ENCODE peak calls at places on chromosomes 16 and 17, in four cellular contexts. One of them, this sample, is unnamed.

GRCh38 chr16:9125658-9126492 is 34.4 kb downstream of the HAPSTR1 start:
- DNase-seq in tibial nerve: no peak
- DNase-seq in epithelial cell of prostate: no peak
- DNase-seq in OCI-LY7: no peak
- DNase-seq in this sample: no peak

GRCh38 chr17:33892677-33893076 is 362.4 kb upstream of the CCL2 start:
- DNase-seq in tibial nerve: no peak
- DNase-seq in epithelial cell of prostate: no peak
- DNase-seq in OCI-LY7: no peak
- DNase-seq in this sample: no peak

GRCh38 chr16:79437764-79438728 is 162.5 kb downstream of the MAF start:
- DNase-seq in tibial nerve: no peak
- DNase-seq in epithelial cell of prostate: no peak
- DNase-seq in OCI-LY7: no peak
- DNase-seq in this sample: no peak

GRCh38 chr16:53022374-53022773 is 30.3 kb downstream of the CHD9NB start:
- DNase-seq in tibial nerve: no peak
- DNase-seq in epithelial cell of prostate: no peak
- DNase-seq in OCI-LY7: peak; percentile 25
- DNase-seq in this sample: no peak

GRCh38 chr17:33233855-33234228 is 59.3 kb downstream of the ASIC2 start:
- DNase-seq in tibial nerve: no peak
- DNase-seq in epithelial cell of prostate: no peak
- DNase-seq in OCI-LY7: no peak
- DNase-seq in this sample: no peak

GRCh38 chr16:10314811-10315210 is 71.0 kb upstream of the ATF7IP2 start:
- DNase-seq in tibial nerve: no peak
- DNase-seq in epithelial cell of prostate: no peak
- DNase-seq in OCI-LY7: peak; percentile 66
- DNase-seq in this sample: no peak

GRCh38 chr16:87006021-87006420 is 311.2 kb downstream of the C16orf95 start:
- DNase-seq in tibial nerve: no peak
- DNase-seq in epithelial cell of prostate: no peak
- DNase-seq in OCI-LY7: no peak
- DNase-seq in this sample: no peak

GRCh38 chr17:19785854-19786253 is 37.8 kb upstream of the ALDH3A1 start:
- DNase-seq in tibial nerve: no peak
- DNase-seq in epithelial cell of prostate: no peak
- DNase-seq in OCI-LY7: no peak
- DNase-seq in this sample: no peak

GRCh38 chr16:728131-728889 is 1.4 kb downstream of the HAGHL start:
- DNase-seq in tibial nerve: no peak
- DNase-seq in epithelial cell of prostate: peak; percentile 41
- DNase-seq in OCI-LY7: peak; percentile 85
- DNase-seq in this sample: peak; percentile 45

GRCh38 chr17:55897301-55897700 is 146.4 kb downstream of the PCTP start:
- DNase-seq in tibial nerve: peak; percentile 41
- DNase-seq in epithelial cell of prostate: no peak
- DNase-seq in OCI-LY7: no peak
- DNase-seq in this sample: no peak

GRCh38 chr16:61611847-61612491 is 424.3 kb downstream of the CDH8 start:
- DNase-seq in tibial nerve: no peak
- DNase-seq in epithelial cell of prostate: no peak
- DNase-seq in OCI-LY7: no peak
- DNase-seq in this sample: no peak

GRCh38 chr16:89569506-89570341 is 5.8 kb upstream of the CPNE7 start:
- DNase-seq in tibial nerve: no peak
- DNase-seq in epithelial cell of prostate: no peak
- DNase-seq in OCI-LY7: no peak
- DNase-seq in this sample: no peak

GRCh38 chr17:69223809-69224208 is 4.8 kb downstream of the ABCA10 start:
- DNase-seq in tibial nerve: no peak
- DNase-seq in epithelial cell of prostate: no peak
- DNase-seq in OCI-LY7: peak; percentile 19
- DNase-seq in this sample: no peak

GRCh38 chr17:17888371-17888770 is 51.6 kb upstream of the SREBF1 start:
- DNase-seq in tibial nerve: no peak
- DNase-seq in epithelial cell of prostate: no peak
- DNase-seq in OCI-LY7: no peak
- DNase-seq in this sample: no peak

GRCh38 chr16:20897253-20897896 is 2.8 kb downstream of the DCUN1D3 start:
- DNase-seq in tibial nerve: no peak
- DNase-seq in epithelial cell of prostate: no peak
- DNase-seq in OCI-LY7: no peak
- DNase-seq in this sample: no peak

GRCh38 chr17:27473748-27474609 is 17.7 kb downstream of the KSR1 start:
- DNase-seq in tibial nerve: no peak
- DNase-seq in epithelial cell of prostate: no peak
- DNase-seq in OCI-LY7: peak; percentile 52
- DNase-seq in this sample: peak; percentile 44

GRCh38 chr16:17414421-17414820 is 56.3 kb downstream of the XYLT1 start:
- DNase-seq in tibial nerve: no peak
- DNase-seq in epithelial cell of prostate: no peak
- DNase-seq in OCI-LY7: peak; percentile 73
- DNase-seq in this sample: no peak

GRCh38 chr16:19607610-19608280 is 52.2 kb downstream of the VPS35L start:
- DNase-seq in tibial nerve: no peak
- DNase-seq in epithelial cell of prostate: no peak
- DNase-seq in OCI-LY7: no peak
- DNase-seq in this sample: no peak

GRCh38 chr17:68955181-68955841 is at the start of gene ABCA8:
- DNase-seq in tibial nerve: peak; percentile 59
- DNase-seq in epithelial cell of prostate: no peak
- DNase-seq in OCI-LY7: no peak
- DNase-seq in this sample: no peak

GRCh38 chr17:35088911-35089845 is 25.7 kb upstream of the RFFL start:
- DNase-seq in tibial nerve: peak; percentile 75
- DNase-seq in epithelial cell of prostate: no peak
- DNase-seq in OCI-LY7: peak; percentile 91
- DNase-seq in this sample: peak; percentile 93

GRCh38 chr16:78770353-78771091 is 671.1 kb downstream of the WWOX start:
- DNase-seq in tibial nerve: peak; percentile 70
- DNase-seq in epithelial cell of prostate: no peak
- DNase-seq in OCI-LY7: peak; percentile 61
- DNase-seq in this sample: peak; percentile 82

GRCh38 chr16:12061336-12062055 is 85.0 kb downstream of the SNX29 start:
- DNase-seq in tibial nerve: no peak
- DNase-seq in epithelial cell of prostate: no peak
- DNase-seq in OCI-LY7: no peak
- DNase-seq in this sample: no peak

GRCh38 chr17:82065193-82065637 is 389 bp downstream of the DUS1L start:
- DNase-seq in tibial nerve: no peak
- DNase-seq in epithelial cell of prostate: no peak
- DNase-seq in OCI-LY7: no peak
- DNase-seq in this sample: no peak

GRCh38 chr17:32479074-32479617 is 7.6 kb upstream of the CDK5R1 start:
- DNase-seq in tibial nerve: no peak
- DNase-seq in epithelial cell of prostate: no peak
- DNase-seq in OCI-LY7: no peak
- DNase-seq in this sample: no peak

GRCh38 chr16:88619859-88620655 is 18.3 kb upstream of the IL17C start:
- DNase-seq in tibial nerve: no peak
- DNase-seq in epithelial cell of prostate: no peak
- DNase-seq in OCI-LY7: no peak
- DNase-seq in this sample: no peak

GRCh38 chr17:51739245-51739886 is 419.1 kb downstream of the CA10 start:
- DNase-seq in tibial nerve: no peak
- DNase-seq in epithelial cell of prostate: no peak
- DNase-seq in OCI-LY7: no peak
- DNase-seq in this sample: no peak

GRCh38 chr17:80063815-80064585 is 27.6 kb downstream of the CCDC40 start:
- DNase-seq in tibial nerve: no peak
- DNase-seq in epithelial cell of prostate: no peak
- DNase-seq in OCI-LY7: no peak
- DNase-seq in this sample: no peak

GRCh38 chr17:79950306-79950705 is 85.4 kb downstream of the TBC1D16 start:
- DNase-seq in tibial nerve: no peak
- DNase-seq in epithelial cell of prostate: no peak
- DNase-seq in OCI-LY7: no peak
- DNase-seq in this sample: no peak

GRCh38 chr17:29572691-29573557 is 4.4 kb downstream of the TP53I13 start:
- DNase-seq in tibial nerve: peak; percentile 44
- DNase-seq in epithelial cell of prostate: no peak
- DNase-seq in OCI-LY7: peak; percentile 60
- DNase-seq in this sample: peak; percentile 31

GRCh38 chr16:23803591-23804123 is 32.1 kb upstream of the PRKCB start:
- DNase-seq in tibial nerve: peak; percentile 22
- DNase-seq in epithelial cell of prostate: no peak
- DNase-seq in OCI-LY7: peak; percentile 87
- DNase-seq in this sample: peak; percentile 65

GRCh38 chr16:64621616-64622015 is 500.2 kb downstream of the CDH11 start:
- DNase-seq in tibial nerve: no peak
- DNase-seq in epithelial cell of prostate: no peak
- DNase-seq in OCI-LY7: no peak
- DNase-seq in this sample: no peak

GRCh38 chr17:32929588-32929987 is 1.6 kb downstream of the TMEM98 start:
- DNase-seq in tibial nerve: no peak
- DNase-seq in epithelial cell of prostate: no peak
- DNase-seq in OCI-LY7: no peak
- DNase-seq in this sample: no peak

DNA sequence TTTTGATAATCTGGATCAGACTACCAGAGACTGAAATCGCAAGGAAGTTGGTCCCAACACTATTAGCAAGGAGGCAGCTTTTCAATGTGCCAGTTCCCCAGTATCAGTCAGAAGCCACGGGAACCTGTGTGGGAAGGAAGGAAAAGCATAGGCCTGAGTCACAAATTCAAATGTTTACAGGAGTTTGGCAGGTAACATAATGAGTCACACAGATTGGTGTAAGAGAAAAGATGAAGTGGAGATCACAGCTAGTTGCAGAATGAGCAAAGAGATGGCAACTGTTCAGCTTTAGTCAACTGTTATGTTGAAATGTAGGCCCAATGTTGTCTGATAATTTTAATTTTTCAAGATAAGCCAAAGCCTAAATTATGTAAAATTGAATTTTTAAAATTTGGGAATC is 28.1 kb upstream of the ITGA2B start:
- DNase-seq in tibial nerve: no peak
- DNase-seq in epithelial cell of prostate: peak; percentile 83
- DNase-seq in OCI-LY7: no peak
- DNase-seq in this sample: no peak
- H3K27ac ChIP-seq in tibial nerve: no peak overlapping the region
- H3K27ac ChIP-seq in epithelial cell of prostate: peak overlapping the region; percentile 79
- H3K27ac ChIP-seq in OCI-LY7: no peak overlapping the region
- H3K27ac ChIP-seq in this sample: no peak overlapping the region

GRCh38 chr17:41308251-41308917 is 725 bp downstream of the KRTAP16-1 start:
- DNase-seq in tibial nerve: no peak
- DNase-seq in epithelial cell of prostate: no peak
- DNase-seq in OCI-LY7: peak; percentile 55
- DNase-seq in this sample: peak; percentile 80
- H3K27ac ChIP-seq in tibial nerve: peak overlapping the region; percentile 53
- H3K27ac ChIP-seq in epithelial cell of prostate: no peak overlapping the region
- H3K27ac ChIP-seq in OCI-LY7: no peak overlapping the region
- H3K27ac ChIP-seq in this sample: peak overlapping the region; percentile 69

DNA sequence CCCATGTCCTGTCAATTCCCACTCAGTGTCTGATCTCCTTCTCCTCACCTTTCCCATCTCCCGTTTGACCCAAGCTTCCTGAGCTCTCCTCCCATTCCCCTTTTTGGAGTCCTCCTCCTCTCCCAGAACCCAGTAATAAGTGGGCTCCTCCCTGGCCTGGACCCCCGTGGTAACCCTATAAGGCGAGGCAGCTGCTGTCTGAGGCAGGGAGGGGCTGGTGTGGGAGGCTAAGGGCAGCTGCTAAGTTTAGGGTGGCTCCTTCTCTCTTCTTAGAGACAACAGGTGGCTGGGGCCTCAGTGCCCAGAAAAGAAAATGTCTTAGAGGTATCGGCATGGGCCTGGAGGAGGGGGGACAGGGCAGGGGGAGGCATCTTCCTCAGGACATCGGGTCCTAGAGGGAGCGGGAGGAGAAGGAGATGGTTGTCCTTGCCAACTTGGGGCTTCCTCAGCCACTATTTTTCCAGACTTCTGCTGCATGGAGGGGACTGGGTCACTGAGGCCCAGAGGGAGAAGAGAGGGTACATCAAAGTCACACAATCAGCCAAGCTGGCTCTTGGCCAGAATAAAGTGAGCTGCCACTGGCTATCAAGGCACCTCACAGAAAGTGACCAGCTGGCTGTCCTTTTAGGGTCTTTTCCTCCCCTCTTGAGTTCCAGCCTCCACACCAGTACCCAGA is 1.9 kb upstream of the TBC1D10B start:
- DNase-seq in tibial nerve: no peak
- DNase-seq in epithelial cell of prostate: no peak
- DNase-seq in OCI-LY7: peak; percentile 77
- DNase-seq in this sample: no peak
- H3K27ac ChIP-seq in tibial nerve: no peak overlapping the region
- H3K27ac ChIP-seq in epithelial cell of prostate: no peak overlapping the region
- H3K27ac ChIP-seq in OCI-LY7: peak overlapping the region; percentile 77
- H3K27ac ChIP-seq in this sample: peak overlapping the region; percentile 18

DNA sequence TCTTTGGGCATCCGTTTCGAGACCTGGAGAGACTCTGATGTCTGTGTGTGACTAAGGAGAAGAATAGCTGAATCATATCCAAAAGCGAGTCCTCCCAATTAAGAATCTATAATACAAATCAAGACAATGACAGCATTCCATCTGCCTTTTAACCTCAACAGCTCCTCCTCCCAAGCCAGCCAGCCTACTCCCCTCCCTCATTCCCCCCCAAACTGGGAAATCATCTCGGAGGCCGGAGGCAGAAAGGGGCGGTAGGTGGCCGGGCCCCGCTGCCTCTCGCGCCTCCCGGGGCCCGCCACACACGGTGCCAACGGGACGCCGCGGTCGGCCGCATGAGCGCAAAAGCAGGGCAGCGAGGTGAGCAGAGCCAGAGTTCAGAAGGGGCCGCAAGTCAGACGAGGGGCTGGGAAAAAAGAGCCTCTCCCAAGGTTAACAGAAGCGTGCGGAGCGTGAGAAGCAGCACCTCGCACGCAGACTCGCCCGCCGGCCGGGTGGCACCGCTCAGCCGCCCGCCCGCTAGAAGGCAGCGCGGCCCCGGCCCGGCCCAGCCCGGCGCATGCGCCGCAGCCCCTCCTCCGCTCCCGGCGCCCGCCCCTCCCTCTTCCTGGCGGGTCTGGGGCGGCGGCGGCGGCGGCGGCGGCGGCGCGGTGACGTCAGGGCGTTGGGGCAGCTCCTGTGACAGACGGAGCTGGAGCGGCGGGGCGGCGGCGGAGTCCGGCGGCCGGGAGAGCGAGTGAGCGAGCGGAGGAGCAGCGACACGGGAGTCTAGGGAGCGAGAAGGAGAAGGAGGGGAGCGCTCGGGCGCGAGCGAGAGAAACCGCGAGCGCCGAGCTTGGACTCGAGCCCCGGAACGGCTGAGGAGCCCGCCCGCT is at the start of gene PAFAH1B1:
- DNase-seq in tibial nerve: peak; percentile 77
- DNase-seq in epithelial cell of prostate: peak; percentile 24
- DNase-seq in OCI-LY7: peak; percentile 91
- DNase-seq in this sample: peak; percentile 91
- H3K27ac ChIP-seq in tibial nerve: peak within 1 kb of the TSS; percentile 98
- H3K27ac ChIP-seq in epithelial cell of prostate: peak within 1 kb of the TSS; percentile 95
- H3K27ac ChIP-seq in OCI-LY7: peak within 1 kb of the TSS; percentile 80
- H3K27ac ChIP-seq in this sample: peak within 1 kb of the TSS; percentile 95

GRCh38 chr17:8630227-8630801 is at the start of gene MYH10:
- DNase-seq in tibial nerve: no peak
- DNase-seq in epithelial cell of prostate: no peak
- DNase-seq in OCI-LY7: peak; percentile 18
- DNase-seq in this sample: no peak
- H3K27ac ChIP-seq in tibial nerve: peak within 1 kb of the TSS; percentile 60
- H3K27ac ChIP-seq in epithelial cell of prostate: peak within 1 kb of the TSS; percentile 67
- H3K27ac ChIP-seq in OCI-LY7: peak within 1 kb of the TSS; percentile 57
- H3K27ac ChIP-seq in this sample: no peak within 1 kb of the TSS

This sample was measured in CD4-positive, alpha-beta T cell.